ENCODE peak calls at places on chromosomes 5 and 9, in ten cellular contexts. X is astrocyte; H is GM20000; L is activated T-cell treated with anti-CD3 and anti-CD28 coated beads for 24 hours; M is T-helper 17 cell; U is AG09309; N is AG10803; J is effector memory CD8-positive, alpha-beta T cell; S is fibroblast of lung; Z is left cardiac atrium. W is an unnamed sample.

GRCh38 chr9:14322211-14323082 is 8.5 kb upstream of the NFIB start:
- DNase-seq in S (peak), X (peak), M (peak), N (peak), H (peak), L (peak), U (no peak), Z (peak), J (peak), W (peak)

GRCh38 chr9:105188746-105189145 is 55.7 kb upstream of the SLC44A1 start:
- DNase-seq in L (no peak), H (no peak), N (no peak), S (no peak), U (no peak), M (no peak), X (no peak), Z (no peak), J (no peak), W (peak)

GRCh38 chr5:135426102-135427082 is 20.8 kb downstream of the DCANP1 start:
- DNase-seq in X (peak), J (peak), L (peak), Z (no peak), H (peak), U (no peak), N (peak), S (peak), M (no peak), W (peak)

GRCh38 chr5:109089191-109089590 is 320.6 kb downstream of the PJA2 start:
- DNase-seq in S (peak), M (no peak), H (no peak), Z (no peak), U (no peak), N (no peak), J (no peak), L (no peak), X (peak), W (no peak)

GRCh38 chr5:119949426-119949999 is 320.2 kb downstream of the FAM170A start:
- DNase-seq in N (no peak), S (no peak), L (no peak), H (no peak), U (no peak), J (no peak), Z (no peak), X (no peak), M (no peak), W (no peak)

GRCh38 chr5:142408536-142409252 is 83.9 kb upstream of the SPRY4 start:
- DNase-seq in X (no peak), N (no peak), U (no peak), M (no peak), H (no peak), Z (no peak), J (no peak), L (no peak), S (no peak), W (no peak)

GRCh38 chr9:114860187-114860586 is 54.3 kb upstream of the TNFSF15 start:
- DNase-seq in Z (no peak), X (no peak), N (no peak), J (no peak), H (no peak), U (no peak), M (no peak), L (no peak), S (no peak), W (peak)

GRCh38 chr9:26502311-26502710 is 390.3 kb downstream of the CAAP1 start:
- DNase-seq in L (no peak), N (no peak), J (no peak), H (no peak), X (no peak), Z (no peak), M (no peak), U (no peak), S (no peak), W (no peak)

GRCh38 chr5:143664623-143665022 is 147.3 kb upstream of the HMHB1 start:
- DNase-seq in Z (no peak), J (no peak), H (no peak), S (no peak), L (no peak), N (peak), U (no peak), M (no peak), X (no peak), W (no peak)

GRCh38 chr9:133089271-133089671 is 27.5 kb downstream of the CEL start:
- DNase-seq in U (no peak), L (no peak), S (no peak), Z (no peak), X (no peak), M (no peak), H (no peak), N (no peak), J (no peak), W (peak)

GRCh38 chr5:180090098-180090768 is 18.7 kb upstream of the RNF130 start:
- DNase-seq in Z (peak), J (peak), H (peak), X (peak), U (no peak), L (peak), N (peak), S (peak), M (peak), W (peak)

GRCh38 chr9:127347831-127348699 is 48.9 kb upstream of the SLC2A8 start:
- DNase-seq in X (peak), J (no peak), H (peak), M (no peak), S (peak), U (no peak), Z (no peak), L (no peak), N (peak), W (peak)

GRCh38 chr5:62558941-62559340 is 19.7 kb upstream of the LRRC70 start:
- DNase-seq in Z (no peak), M (no peak), J (no peak), X (no peak), H (no peak), N (no peak), U (no peak), S (no peak), L (no peak), W (no peak)

GRCh38 chr9:4296217-4296616 is 3.7 kb downstream of the GLIS3 start:
- DNase-seq in Z (no peak), H (no peak), N (no peak), S (no peak), M (no peak), U (no peak), X (no peak), L (no peak), J (no peak), W (no peak)

GRCh38 chr5:131209506-131210191 is 38.9 kb downstream of the LYRM7 start:
- DNase-seq in N (no peak), M (peak), U (no peak), X (no peak), J (peak), Z (no peak), L (peak), H (peak), S (no peak), W (peak)

GRCh38 chr5:17157294-17157693 is 60.1 kb upstream of the BASP1 start:
- DNase-seq in Z (no peak), U (peak), J (no peak), M (no peak), X (peak), L (no peak), S (peak), N (peak), H (no peak), W (no peak)

GRCh38 chr9:136342191-136343120 is 15.1 kb downstream of the GPSM1 start:
- DNase-seq in L (peak), S (peak), U (no peak), J (peak), X (peak), H (peak), M (peak), Z (peak), N (peak), W (peak)

GRCh38 chr5:138952962-138953361 is 77.8 kb upstream of the LRRTM2 start:
- DNase-seq in J (no peak), M (no peak), X (no peak), S (no peak), L (no peak), H (no peak), N (no peak), U (no peak), Z (no peak), W (no peak)

GRCh38 chr5:180313677-180314076 is 21.8 kb upstream of the MAPK9 start:
- DNase-seq in S (no peak), Z (peak), L (peak), N (no peak), M (peak), J (peak), U (no peak), X (no peak), H (no peak), W (no peak)